ENCODE peak calls at places on chromosomes 1 and 21, in nine cellular contexts. Z is lower lobe of right lung; T is AG04450; D is bronchial epithelial cell; J is IMR-90; A is GM23248; Y is upper lobe of right lung; P is WERI-Rb-1; I is CD8-positive, alpha-beta memory T cell. E is an unnamed sample.
A peak's percentile ranks its signal among the peaks of the same experiment; 100 is the strongest.

GRCh38 chr1:245501635-245502034 is 346.9 kb downstream of the KIF26B start:
- DNase-seq in Z (no peak), T (no peak), D (no peak), J (no peak), A (no peak), Y (no peak), P (no peak), I (no peak), E (no peak)

GRCh38 chr1:56545711-56546110 is 33.7 kb downstream of the PLPP3 start:
- DNase-seq in Z (no peak), T (no peak), D (no peak), J (no peak), A (no peak), Y (no peak), P (no peak), I (no peak), E (no peak)

GRCh38 chr1:23470282-23471070 is 13.5 kb downstream of the ASAP3 start:
- DNase-seq in Z (no peak), T (no peak), D (no peak), J (peak; percentile 49), A (peak; percentile 76), Y (no peak), P (no peak), I (no peak), E (no peak)

GRCh38 chr1:41599912-41600311 is 115.4 kb upstream of the EDN2 start:
- DNase-seq in Z (no peak), T (no peak), D (no peak), J (peak; percentile 48), A (peak; percentile 39), Y (no peak), P (no peak), I (no peak), E (no peak)

GRCh38 chr1:21701401-21701800 is 32.2 kb upstream of the RAP1GAP start:
- DNase-seq in Z (no peak), T (no peak), D (no peak), J (no peak), A (no peak), Y (no peak), P (no peak), I (no peak), E (no peak)

GRCh38 chr1:111754964-111755320 is 759 bp upstream of the DDX20 start:
- DNase-seq in Z (no peak), T (no peak), D (no peak), J (peak; percentile 39), A (peak; percentile 73), Y (peak; percentile 71), P (peak; percentile 56), I (no peak), E (peak; percentile 82)

GRCh38 chr21:39141502-39141901 is 41.7 kb downstream of the PSMG1 start:
- DNase-seq in Z (no peak), T (peak; percentile 57), D (no peak), J (peak; percentile 73), A (peak; percentile 47), Y (no peak), P (no peak), I (no peak), E (no peak)

GRCh38 chr1:198253259-198253658 is 96.5 kb downstream of the NEK7 start:
- DNase-seq in Z (no peak), T (no peak), D (peak; percentile 41), J (no peak), A (no peak), Y (no peak), P (no peak), I (no peak), E (no peak)

GRCh38 chr1:108208724-108209404 is 8.7 kb upstream of the SLC25A24 start:
- DNase-seq in Z (no peak), T (no peak), D (no peak), J (no peak), A (no peak), Y (no peak), P (no peak), I (no peak), E (no peak)

GRCh38 chr1:53545663-53546408 is 86.6 kb downstream of the DMRTB1 start:
- DNase-seq in Z (peak; percentile 21), T (no peak), D (no peak), J (peak; percentile 21), A (peak; percentile 80), Y (peak; percentile 47), P (peak; percentile 4), I (no peak), E (peak; percentile 2)

GRCh38 chr1:27299385-27300252 is 22.3 kb upstream of the TMEM222 start:
- DNase-seq in Z (peak; percentile 51), T (peak; percentile 99), D (peak; percentile 99), J (peak; percentile 100), A (peak; percentile 99), Y (no peak), P (peak; percentile 69), I (no peak), E (peak; percentile 53)

GRCh38 chr1:219847215-219847855 is 81.0 kb downstream of the SLC30A10 start:
- DNase-seq in Z (no peak), T (no peak), D (peak; percentile 23), J (no peak), A (peak; percentile 7), Y (no peak), P (no peak), I (no peak), E (no peak)

GRCh38 chr1:12386130-12386529 is 156.3 kb downstream of the VPS13D start:
- DNase-seq in Z (no peak), T (no peak), D (peak; percentile 94), J (no peak), A (no peak), Y (no peak), P (no peak), I (no peak), E (no peak)
- H3K27me3 ChIP-seq in Z (no peaks in the 10 kb centered on the region), T (no peaks in the 10 kb centered on the region), D (no peaks in the 10 kb centered on the region), J (no peaks in the 10 kb centered on the region), A (no peaks in the 10 kb centered on the region), Y (no peaks in the 10 kb centered on the region), P (no peaks in the 10 kb centered on the region), I (no peaks in the 10 kb centered on the region), E (no peaks in the 10 kb centered on the region)

DNA sequence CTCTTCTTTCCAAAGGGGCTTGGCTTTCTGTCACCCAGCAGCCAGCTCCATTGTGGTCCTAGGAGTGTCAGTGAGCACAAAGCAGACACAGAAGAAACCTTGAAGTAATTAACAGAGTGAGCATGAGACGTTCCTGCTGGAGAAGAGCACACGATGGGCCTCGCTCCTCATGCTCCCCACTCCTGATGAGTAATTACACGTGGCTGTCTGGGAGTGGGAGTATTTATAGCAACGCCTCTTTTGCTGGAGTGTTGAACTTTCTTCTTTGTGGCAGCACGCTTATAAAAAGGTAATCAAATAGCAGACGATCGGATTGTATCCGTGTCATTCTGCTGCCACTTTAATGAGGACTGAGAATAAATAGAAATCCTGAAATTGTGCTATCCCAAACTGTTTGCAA is 185.8 kb downstream of the CAMTA1 start:
- DNase-seq in Z (no peak), T (no peak), D (no peak), J (peak; percentile 43), A (peak; percentile 59), Y (no peak), P (no peak), I (no peak), E (no peak)
- H3K27me3 ChIP-seq in Z (peaks cover 25% of the 10 kb centered on the region), T (peaks cover 10% of the 10 kb centered on the region), D (peaks cover 1% of the 10 kb centered on the region), J (peaks cover 21% of the 10 kb centered on the region), A (no peaks in the 10 kb centered on the region), Y (peaks cover 19% of the 10 kb centered on the region), P (no peaks in the 10 kb centered on the region), I (peaks cover 12% of the 10 kb centered on the region), E (no peaks in the 10 kb centered on the region)

DNA sequence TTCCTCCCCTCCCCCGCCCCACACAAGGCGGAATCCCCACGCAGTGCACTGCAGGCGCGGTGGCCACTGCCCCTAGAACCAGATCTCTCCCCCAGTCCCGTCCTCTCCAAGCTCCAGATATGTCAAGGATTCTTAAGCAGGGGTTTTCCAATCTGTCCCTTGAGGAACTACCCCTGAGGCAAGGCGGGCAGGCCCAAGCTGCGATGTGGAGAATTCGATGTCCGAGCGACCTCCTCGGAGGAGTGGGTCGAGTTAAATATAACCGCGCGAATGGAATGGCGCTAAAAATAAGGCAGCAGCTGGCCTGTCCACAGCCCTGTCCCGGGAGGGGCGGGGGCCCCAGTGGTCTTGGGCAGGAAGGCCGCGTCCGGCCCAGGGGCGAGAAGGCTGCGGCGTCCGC is 5.8 kb upstream of the FOXD3 start:
- DNase-seq in Z (no peak), T (no peak), D (no peak), J (no peak), A (no peak), Y (no peak), P (no peak), I (no peak), E (no peak)
- H3K27me3 ChIP-seq in Z (peaks cover 72% of the 10 kb centered on the region), T (peaks cover 74% of the 10 kb centered on the region), D (peaks cover 37% of the 10 kb centered on the region), J (peaks cover 65% of the 10 kb centered on the region), A (peaks cover 68% of the 10 kb centered on the region), Y (peaks cover 74% of the 10 kb centered on the region), P (peaks cover 38% of the 10 kb centered on the region), I (peaks cover 54% of the 10 kb centered on the region), E (peaks cover 63% of the 10 kb centered on the region)

DNA sequence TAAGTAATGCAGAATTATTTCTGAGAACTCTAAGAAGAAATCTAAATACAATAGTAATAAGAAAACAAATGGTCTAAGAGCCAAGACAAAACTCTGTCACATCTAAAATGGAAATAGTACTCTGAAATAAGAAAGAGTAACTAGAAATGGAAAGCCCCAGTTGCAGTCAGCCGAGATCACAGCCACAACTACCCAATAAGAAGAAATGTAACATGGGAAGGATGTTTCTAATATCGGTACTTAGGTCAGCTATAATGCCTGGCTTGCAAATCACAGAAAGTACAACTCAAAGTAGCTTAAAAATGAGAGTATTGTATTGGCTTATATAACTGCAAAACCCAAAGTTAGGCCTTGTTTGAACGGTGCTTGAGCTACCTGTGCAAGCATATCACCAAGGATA is 58.6 kb upstream of the USP25 start:
- DNase-seq in Z (no peak), T (no peak), D (no peak), J (no peak), A (no peak), Y (no peak), P (no peak), I (no peak), E (no peak)
- H3K27me3 ChIP-seq in Z (no peaks in the 10 kb centered on the region), T (no peaks in the 10 kb centered on the region), D (no peaks in the 10 kb centered on the region), J (no peaks in the 10 kb centered on the region), A (no peaks in the 10 kb centered on the region), Y (no peaks in the 10 kb centered on the region), P (no peaks in the 10 kb centered on the region), I (no peaks in the 10 kb centered on the region), E (no peaks in the 10 kb centered on the region)

DNA sequence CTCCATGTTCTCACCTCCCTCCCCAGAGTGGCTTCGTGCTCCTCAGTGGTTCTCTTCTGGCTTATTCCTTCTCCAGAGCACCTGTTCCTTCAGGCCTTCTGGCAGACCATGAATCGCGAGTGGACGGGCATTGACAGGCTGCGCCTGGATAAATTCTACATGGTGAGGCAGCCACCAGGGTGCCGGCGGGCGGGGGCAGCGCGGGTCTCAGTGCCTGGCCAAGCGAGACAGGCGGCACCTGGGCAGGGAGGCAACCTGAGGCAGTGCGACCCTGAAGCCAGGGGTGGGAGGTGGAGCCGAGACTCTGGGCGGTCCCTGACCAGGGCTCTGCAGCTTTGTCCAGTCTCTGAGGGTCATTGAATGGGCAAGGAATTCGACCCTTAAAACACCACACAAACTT is 3.9 kb downstream of the RRP1 start:
- DNase-seq in Z (no peak), T (no peak), D (no peak), J (no peak), A (no peak), Y (no peak), P (no peak), I (no peak), E (no peak)
- H3K27me3 ChIP-seq in Z (no peaks in the 10 kb centered on the region), T (no peaks in the 10 kb centered on the region), D (no peaks in the 10 kb centered on the region), J (no peaks in the 10 kb centered on the region), A (no peaks in the 10 kb centered on the region), Y (no peaks in the 10 kb centered on the region), P (no peaks in the 10 kb centered on the region), I (no peaks in the 10 kb centered on the region), E (no peaks in the 10 kb centered on the region)

E was measured in BE2C.